ENCODE peak calls at places on chromosomes 12 and 14, in six cellular contexts. S, L, M, C, D and Z are unnamed samples.
A peak's percentile ranks its signal among the peaks of the same experiment; 100 is the strongest.

GRCh38 chr14:89952581-89952980 is 1.9 kb downstream of the EFCAB11 start:
- DNase-seq in M (no peak), D (no peak), S (no peak), L (no peak), C (no peak), Z (no peak)

GRCh38 chr14:46433381-46433780 is 218.2 kb downstream of the RPL10L start:
- DNase-seq in C (no peak), L (no peak), M (no peak), S (no peak), D (no peak), Z (no peak)

GRCh38 chr12:78442454-78442801 is 422.1 kb upstream of the SYT1 start:
- DNase-seq in C (peak; percentile 19), L (peak; percentile 20), D (peak; percentile 56), S (no peak), M (no peak), Z (no peak)

GRCh38 chr12:123033392-123034021 is 53.0 kb downstream of the ARL6IP4 start:
- DNase-seq in D (no peak), C (no peak), L (no peak), M (no peak), S (no peak), Z (no peak)

GRCh38 chr12:123834845-123835244 is 72.7 kb downstream of the DNAH10 start:
- DNase-seq in L (no peak), C (no peak), D (no peak), M (no peak), S (no peak), Z (no peak)

GRCh38 chr12:101967506-101967905 is 90.1 kb downstream of the DRAM1 start:
- DNase-seq in M (peak; percentile 27), D (no peak), L (no peak), C (no peak), S (peak; percentile 68), Z (no peak)

GRCh38 chr12:18864900-18865561 is 127.1 kb downstream of the CAPZA3 start:
- DNase-seq in S (no peak), M (peak; percentile 23), D (peak; percentile 73), L (peak; percentile 67), C (peak; percentile 70), Z (no peak)

GRCh38 chr12:46268617-46269428 is at the start of gene SLC38A1:
- DNase-seq in M (peak; percentile 92), S (peak; percentile 95), C (peak; percentile 92), D (peak; percentile 74), L (peak; percentile 73), Z (peak; percentile 60)

GRCh38 chr12:51823875-51824565 is 24.5 kb downstream of the FIGNL2 start:
- DNase-seq in C (peak; percentile 76), L (peak; percentile 54), D (peak; percentile 73), S (peak; percentile 65), M (peak; percentile 37), Z (no peak)

GRCh38 chr12:31727197-31727596 is 1.6 kb downstream of the AMN1 start:
- DNase-seq in M (no peak), L (no peak), S (no peak), C (no peak), D (no peak), Z (no peak)

GRCh38 chr12:117901631-117902030 is 67.2 kb downstream of the KSR2 start:
- DNase-seq in C (no peak), S (no peak), M (no peak), D (no peak), L (no peak), Z (no peak)

GRCh38 chr12:24083787-24084186 is 134.3 kb upstream of the SOX5 start:
- DNase-seq in D (no peak), C (no peak), S (no peak), M (no peak), L (no peak), Z (no peak)

GRCh38 chr14:33839193-33840076 is 111.4 kb downstream of the EGLN3 start:
- DNase-seq in L (peak; percentile 52), C (peak; percentile 53), D (peak; percentile 40), S (peak; percentile 33), M (peak; percentile 51), Z (no peak)

GRCh38 chr14:38629412-38629811 is 373.5 kb upstream of the CLEC14A start:
- DNase-seq in C (no peak), D (no peak), L (no peak), S (no peak), M (no peak), Z (no peak)

DNA sequence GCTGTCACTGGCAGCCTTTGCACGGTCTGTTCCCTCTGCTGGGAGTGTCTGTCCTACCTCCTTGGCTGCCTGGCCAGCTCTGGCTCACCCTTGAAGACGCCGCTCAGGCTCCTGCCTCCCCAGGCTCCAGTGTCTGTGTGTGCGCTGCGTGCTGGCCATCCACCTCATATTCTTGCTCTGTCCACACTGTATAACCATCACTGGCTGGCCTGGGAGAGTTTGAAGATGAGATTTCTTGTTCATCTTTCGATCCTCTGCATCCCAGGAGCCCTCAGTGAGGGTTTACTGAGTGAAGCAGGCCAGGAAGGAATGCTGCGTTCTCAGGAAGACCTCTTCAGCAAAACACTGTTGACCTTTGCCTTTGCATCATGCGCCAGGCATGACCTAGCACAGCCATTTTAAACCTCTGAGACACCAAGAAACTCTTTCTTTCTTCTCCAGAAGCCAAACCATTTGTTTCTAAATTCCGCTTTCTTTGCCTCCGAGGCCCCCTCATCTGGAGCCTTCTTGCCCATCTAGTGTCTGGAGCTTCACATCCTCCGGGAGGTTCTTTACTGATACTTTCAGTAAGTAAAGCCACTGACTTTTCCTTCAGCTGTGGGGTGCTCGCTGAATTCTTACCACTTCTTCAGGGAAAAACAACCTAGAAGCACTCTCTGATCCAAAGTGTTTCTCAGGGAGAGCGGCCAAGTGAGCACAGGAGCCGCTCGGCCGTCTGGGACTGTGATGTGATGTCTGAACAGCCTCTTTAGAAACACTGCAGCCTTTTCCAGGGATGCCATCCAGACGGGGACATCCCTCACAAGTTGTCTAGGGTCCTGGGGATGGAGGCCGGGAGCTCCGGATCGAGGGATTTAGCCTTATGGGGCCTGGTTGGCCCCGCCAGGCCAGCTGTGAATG is 160.9 kb downstream of the ZFP36L1 start:
- DNase-seq in L (no peak), C (no peak), S (no peak), M (no peak), D (no peak), Z (no peak)
- H3K4me3 ChIP-seq in L (no peak overlapping the region), C (no peak overlapping the region), S (no peak overlapping the region), M (no peak overlapping the region), D (no peak overlapping the region), Z (no peak overlapping the region)

DNA sequence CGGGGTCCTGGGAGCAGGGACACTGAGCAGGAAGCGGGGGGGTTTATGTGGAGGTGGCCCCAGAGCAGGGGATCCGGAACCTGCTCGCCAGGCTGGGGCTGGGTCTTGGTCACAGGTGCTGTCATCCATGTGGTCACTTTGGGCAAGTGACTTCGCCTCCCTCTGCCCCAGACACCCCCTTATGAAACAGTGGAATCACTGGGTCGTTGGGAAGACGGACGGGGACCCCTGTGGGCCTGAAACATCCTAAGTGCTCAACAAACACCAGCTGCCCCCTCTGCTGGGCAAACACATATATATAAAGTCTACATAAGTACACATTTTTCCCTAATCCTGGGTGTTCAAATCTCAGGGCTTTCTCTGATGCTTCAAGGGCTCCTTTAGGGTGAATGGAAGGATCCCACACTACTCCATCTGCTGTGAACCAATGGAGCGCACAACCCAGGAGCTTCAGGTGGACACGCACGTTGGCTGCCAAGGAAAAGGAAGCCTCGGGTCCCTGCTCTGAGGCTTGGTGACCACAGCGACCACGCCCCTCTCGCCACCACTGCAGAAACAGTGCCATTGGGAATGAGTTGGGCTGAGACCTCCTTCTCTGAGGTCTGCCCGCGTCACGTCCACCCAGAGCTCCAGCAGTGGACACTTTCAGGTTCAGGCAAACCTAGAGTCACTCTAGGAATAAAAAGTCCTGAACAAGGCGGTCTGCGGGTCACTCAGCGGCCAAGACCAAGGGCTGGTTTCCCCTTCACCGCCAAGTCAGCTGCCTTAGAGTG is 54.6 kb downstream of the CDC42BPB start:
- DNase-seq in M (no peak), D (no peak), S (peak; percentile 26), L (no peak), C (no peak), Z (no peak)
- TF ChIP-seq CTCF in M (no peak), D (peak; percentile 6), S (no peak), L (peak; percentile 12), C (no peak), Z (no peak)

GRCh38 chr14:104976198-104977007 is 1.8 kb downstream of the AHNAK2 start:
- DNase-seq in C (peak; percentile 87), M (peak; percentile 83), D (peak; percentile 72), S (peak; percentile 80), L (peak; percentile 71), Z (peak; percentile 24)

GRCh38 chr14:104978774-104979691 is 859 bp upstream of the AHNAK2 start:
- DNase-seq in M (no peak), S (no peak), C (no peak), D (no peak), L (no peak), Z (no peak)

GRCh38 chr14:104977681-104978647 is at the start of gene AHNAK2:
- DNase-seq in D (peak; percentile 67), S (peak; percentile 81), C (peak; percentile 88), M (no peak), L (peak; percentile 71), Z (no peak)

GRCh38 chr14:104975481-104976197 is 2.5 kb downstream of the AHNAK2 start:
- DNase-seq in L (no peak), M (peak; percentile 38), S (peak; percentile 45), C (no peak), D (no peak), Z (no peak)

DNA sequence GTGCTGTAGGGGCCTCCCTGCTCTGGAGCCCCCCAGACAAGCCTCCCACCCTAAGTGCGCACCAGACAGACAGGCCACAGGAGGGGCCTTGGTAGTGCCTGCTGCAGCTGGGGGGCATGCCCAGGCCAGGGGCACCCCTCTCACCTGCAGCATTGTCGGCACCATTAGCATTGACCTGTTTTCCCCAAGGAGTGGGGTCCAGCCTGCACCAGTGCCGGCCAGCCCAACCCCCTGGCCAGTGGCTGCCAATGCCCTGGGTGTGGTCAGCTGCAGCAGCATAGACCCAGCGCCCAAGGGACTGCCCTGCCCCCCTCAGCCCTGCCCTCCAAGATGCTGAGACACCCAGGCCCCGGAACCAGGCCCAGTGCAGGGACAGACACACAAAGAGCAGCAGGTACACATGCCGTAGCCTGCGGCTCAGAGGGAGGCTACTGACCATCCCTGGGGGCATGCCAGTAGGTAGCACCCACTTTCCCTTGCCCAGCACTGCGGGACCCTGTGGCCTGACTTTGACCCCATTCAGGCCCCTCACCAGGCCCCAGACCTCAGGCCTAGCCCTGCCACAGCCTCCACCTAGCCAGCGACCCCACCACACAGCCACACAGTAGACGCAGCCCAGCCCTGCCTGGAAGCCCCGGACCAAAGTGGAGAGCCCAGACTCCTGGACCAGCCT is 1.0 kb downstream of the AHNAK2 start:
- DNase-seq in D (no peak), C (no peak), S (no peak), L (no peak), M (no peak), Z (no peak)
- H3K4me3 ChIP-seq in D (no peak overlapping the region), C (peak overlapping the region; percentile 81), S (no peak overlapping the region), L (peak overlapping the region; percentile 44), M (no peak overlapping the region), Z (no peak overlapping the region)

DNA sequence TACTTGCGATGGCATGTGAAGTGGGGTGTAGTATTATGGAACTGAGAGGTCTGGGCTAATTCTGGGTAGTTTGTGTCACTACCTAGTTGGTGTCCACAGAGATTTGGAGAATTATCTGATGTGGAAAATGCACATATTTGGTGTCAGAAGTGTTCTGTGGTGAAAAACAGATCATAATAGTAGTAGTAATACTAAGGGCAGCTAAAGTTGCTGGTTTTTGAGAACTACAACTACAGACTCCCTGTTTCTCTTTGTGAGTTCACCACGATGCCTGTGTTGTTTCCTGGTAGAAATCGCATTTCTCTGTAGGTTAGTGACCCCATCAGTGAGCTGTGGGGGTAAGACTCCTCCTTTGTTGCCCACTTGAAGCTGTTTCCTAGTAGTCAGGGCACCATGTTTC is 206.5 kb downstream of the FUT8 start:
- DNase-seq in M (no peak), D (no peak), C (no peak), L (no peak), S (no peak), Z (no peak)
- TF ChIP-seq CTCF in M (no peak), D (no peak), C (no peak), L (no peak), S (no peak), Z (no peak)

GRCh38 chr12:19869413-19869812 is 430.1 kb downstream of the AEBP2 start:
- DNase-seq in S (no peak), C (no peak), M (no peak), L (peak; percentile 56), D (no peak), Z (no peak)
- H3K4me3 ChIP-seq in S (no peak overlapping the region), C (no peak overlapping the region), M (no peak overlapping the region), L (no peak overlapping the region), D (no peak overlapping the region), Z (no peak overlapping the region)